ENCODE peak calls at places on chromosomes 4 and X, in four cellular contexts. J, Q, N and B are unnamed samples.

GRCh38 chr4:168558587-168558986 is 61.7 kb downstream of the PALLD start:
- DNase-seq in N (no peak), J (no peak), Q (no peak), B (peak)

GRCh38 chr4:24060932-24061331 is 171.1 kb upstream of the PPARGC1A start:
- DNase-seq in N (no peak), Q (no peak), J (no peak), B (no peak)

GRCh38 chrX:40207626-40208025 is 109.9 kb upstream of the BCOR start:
- DNase-seq in N (no peak), J (no peak), Q (no peak), B (peak)

GRCh38 chr4:158459085-158459820 is 62.4 kb upstream of the RXFP1 start:
- DNase-seq in N (no peak), Q (no peak), J (no peak), B (no peak)

GRCh38 chr4:189033801-189034347 is 894.6 kb downstream of the TRIML1 start:
- DNase-seq in Q (no peak), N (no peak), J (no peak), B (no peak)

GRCh38 chrX:46840946-46841740 is 4.3 kb downstream of the RP2 start:
- DNase-seq in J (no peak), N (no peak), Q (no peak), B (no peak)

GRCh38 chr4:140877781-140878180 is 121.6 kb upstream of the TBC1D9 start:
- DNase-seq in J (no peak), Q (no peak), N (no peak), B (no peak)

GRCh38 chr4:38560763-38561558 is 103.0 kb upstream of the KLF3 start:
- DNase-seq in N (no peak), J (no peak), Q (no peak), B (peak)

GRCh38 chr4:25457053-25457715 is 80.1 kb downstream of the ANAPC4 start:
- DNase-seq in Q (no peak), J (no peak), N (no peak), B (peak)

GRCh38 chr4:188439641-188440311 is 300.5 kb downstream of the TRIML1 start:
- DNase-seq in N (no peak), Q (no peak), J (no peak), B (peak)

GRCh38 chr4:77360451-77360850 is 203.4 kb downstream of the CCNG2 start:
- DNase-seq in Q (no peak), N (no peak), J (no peak), B (no peak)

GRCh38 chr4:145878501-145879435 is 59.9 kb downstream of the ZNF827 start:
- DNase-seq in N (no peak), J (no peak), Q (no peak), B (no peak)

GRCh38 chr4:70749313-70749712 is 27.5 kb downstream of the RUFY3 start:
- DNase-seq in J (no peak), Q (no peak), N (no peak), B (peak)

GRCh38 chr4:70743728-70744127 is 22.0 kb downstream of the RUFY3 start:
- DNase-seq in Q (no peak), J (no peak), N (no peak), B (no peak)

GRCh38 chr4:70747874-70748273 is 26.1 kb downstream of the RUFY3 start:
- DNase-seq in J (no peak), Q (no peak), N (no peak), B (no peak)

GRCh38 chr4:70741872-70742271 is 20.1 kb downstream of the RUFY3 start:
- DNase-seq in J (no peak), Q (no peak), N (no peak), B (no peak)

DNA sequence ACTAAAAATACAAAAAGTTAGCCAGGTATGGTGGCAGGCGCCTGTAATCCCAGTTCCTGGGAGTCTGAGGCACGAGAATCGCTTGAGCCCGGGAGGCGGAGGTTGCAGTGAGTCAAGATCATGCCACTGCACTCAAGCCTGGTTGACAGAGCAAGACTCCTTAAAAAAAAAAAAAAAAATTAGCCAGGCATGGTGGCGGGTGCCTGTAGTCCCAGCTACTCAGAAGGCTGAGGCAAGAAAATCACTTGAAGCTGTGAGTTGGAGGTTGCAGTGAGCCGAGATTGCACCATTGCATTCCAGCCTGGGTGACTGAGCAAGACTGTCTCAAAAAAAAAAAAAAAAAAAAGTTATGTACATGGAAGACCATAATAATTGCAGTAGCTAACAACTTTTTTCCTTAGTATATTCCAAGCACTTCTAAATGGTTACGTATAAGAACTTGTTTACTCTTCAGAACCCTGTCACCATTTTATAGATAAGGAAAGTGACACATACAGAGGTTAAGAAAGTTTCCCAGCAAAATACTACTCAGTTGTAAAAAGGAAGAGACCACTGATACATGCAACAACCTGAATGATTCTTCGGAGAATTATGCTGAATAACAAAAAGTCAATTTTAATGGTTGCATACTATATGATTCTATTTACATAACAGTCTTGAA is 24.5 kb downstream of the RUFY3 start:
- DNase-seq in Q (peak), J (no peak), N (no peak), B (no peak)
- TF ChIP-seq EZH2phosphoT487 in Q (no peak), J (no peak), N (no peak), B (no peak)

DNA sequence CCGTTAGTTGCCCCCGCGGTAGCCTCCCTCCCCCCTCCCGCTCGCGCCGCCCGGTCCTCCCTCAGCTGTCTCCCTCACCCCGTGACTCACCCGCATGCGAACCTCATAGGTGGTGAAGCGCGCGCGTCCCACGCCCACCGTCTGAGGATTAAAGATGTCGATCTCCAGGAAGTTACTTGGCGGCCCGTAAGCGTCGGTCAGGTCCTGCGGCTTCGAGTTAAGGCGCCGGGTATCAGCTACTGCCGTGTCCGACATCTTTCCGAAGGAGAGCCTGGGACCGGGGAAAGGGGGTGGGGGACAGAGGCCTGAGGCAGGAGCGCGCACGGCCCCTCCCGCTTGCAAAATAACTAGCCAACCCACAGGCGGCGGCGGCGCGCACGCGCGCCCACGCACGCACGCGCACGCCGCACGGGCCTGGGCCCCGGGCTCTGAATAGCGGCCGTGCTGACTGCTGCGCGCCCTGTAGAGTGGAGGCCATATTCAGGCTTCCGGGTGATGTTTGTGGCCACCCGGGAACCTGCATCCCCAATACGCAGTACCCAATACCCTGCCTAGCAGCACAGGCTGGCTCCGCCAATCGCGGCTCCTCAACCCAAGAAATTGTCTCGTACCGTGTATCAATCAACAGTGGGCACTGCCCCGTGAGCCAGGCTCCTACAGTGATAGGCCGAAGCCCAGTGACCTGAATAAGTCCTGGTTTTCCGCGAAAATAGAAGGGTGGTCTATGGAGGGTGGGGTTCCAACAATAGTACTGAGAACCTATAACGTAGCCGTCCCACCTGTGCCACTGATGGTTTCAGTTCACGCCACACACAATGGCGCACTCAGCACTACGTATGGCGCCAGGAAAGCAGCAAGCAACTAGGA is at the start of gene SNX12:
- DNase-seq in N (peak), J (peak), Q (peak), B (peak)
- TF ChIP-seq CTCF in N (no peak), J (no peak), Q (no peak), B (no peak)

GRCh38 chrX:133053854-133054565 is 42.9 kb downstream of the USP26 start:
- DNase-seq in Q (no peak), N (no peak), J (no peak), B (peak)
- TF ChIP-seq EZH2phosphoT487 in Q (no peak), N (no peak), J (no peak), B (no peak)

GRCh38 chrX:72727846-72728245 is 13.7 kb upstream of the PHKA1 start:
- DNase-seq in N (no peak), Q (no peak), J (no peak), B (no peak)
- TF ChIP-seq CTCF in N (no peak), Q (no peak), J (no peak), B (no peak)

GRCh38 chr4:31998807-31999206 is 1278.6 kb downstream of the PCDH7 start:
- DNase-seq in J (no peak), N (no peak), Q (no peak), B (no peak)

GRCh38 chr4:31995943-31996901 is 1276.1 kb downstream of the PCDH7 start:
- DNase-seq in Q (peak), N (no peak), J (no peak), B (no peak)

GRCh38 chr4:32003548-32003947 is 1283.4 kb downstream of the PCDH7 start:
- DNase-seq in N (no peak), Q (no peak), J (no peak), B (no peak)

GRCh38 chr4:32002037-32002747 is 1282.0 kb downstream of the PCDH7 start:
- DNase-seq in Q (no peak), J (no peak), N (no peak), B (no peak)

DNA sequence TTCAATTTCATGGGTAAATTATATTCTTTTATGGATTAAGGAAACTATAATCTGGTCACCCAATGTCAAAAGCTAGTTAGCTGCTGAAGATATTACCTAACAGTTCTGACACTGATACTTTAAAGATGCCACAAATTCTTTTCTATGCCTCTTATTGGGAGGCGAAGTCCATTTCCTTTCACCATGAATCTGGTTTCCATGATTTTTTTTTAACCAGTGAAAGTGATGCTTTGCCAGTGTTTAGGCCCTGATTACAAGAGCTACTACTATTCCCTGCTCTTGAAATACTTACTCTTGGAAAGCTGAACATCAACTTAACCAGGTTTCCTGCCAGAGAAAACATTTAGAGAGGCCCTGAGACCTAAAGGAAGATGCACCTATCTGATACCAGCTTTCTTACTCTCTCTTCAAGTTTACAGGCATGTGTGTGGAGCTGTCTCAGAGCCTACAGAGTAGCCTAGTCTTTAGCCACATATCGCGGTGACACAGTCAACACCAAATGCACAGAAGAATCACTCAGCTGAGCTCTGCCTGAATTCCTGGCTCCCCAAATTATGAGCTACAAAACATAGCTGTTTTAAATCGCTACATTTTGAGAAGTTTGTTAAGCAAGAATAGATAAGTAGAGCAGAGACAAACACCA is 1280.8 kb downstream of the PCDH7 start:
- DNase-seq in J (no peak), N (no peak), Q (no peak), B (no peak)
- TF ChIP-seq EZH2phosphoT487 in J (no peak), N (no peak), Q (no peak), B (no peak)

GRCh38 chr4:153530996-153531375 is 64.8 kb downstream of the TMEM131L start:
- DNase-seq in N (no peak), J (no peak), Q (no peak), B (no peak)
- TF ChIP-seq CTCF in N (peak), J (no peak), Q (no peak), B (no peak)

GRCh38 chrX:48468247-48468671 is 1.8 kb downstream of the SLC38A5 start:
- DNase-seq in Q (no peak), N (no peak), J (peak), B (no peak)
- TF ChIP-seq EZH2phosphoT487 in Q (no peak), N (no peak), J (no peak), B (no peak)

DNA sequence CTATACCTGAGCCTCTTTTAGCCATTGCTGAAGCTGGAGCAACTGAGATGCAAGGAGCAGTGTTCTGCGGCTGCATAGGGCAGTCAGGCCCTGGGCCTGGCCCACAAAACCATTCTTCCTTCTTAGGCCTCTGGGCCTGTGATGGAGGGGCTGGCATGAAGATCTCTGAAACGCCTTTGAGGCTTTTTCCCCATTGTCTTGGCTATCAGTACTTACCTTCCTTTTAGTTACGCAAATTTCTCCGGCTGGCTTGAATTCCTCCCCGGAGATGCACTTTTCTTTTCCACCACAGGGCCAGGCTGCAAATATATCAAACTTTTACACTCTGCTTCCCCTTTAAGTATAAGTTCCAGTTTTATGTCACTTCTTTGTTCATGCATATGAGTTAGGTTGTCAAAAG is 194.5 kb upstream of the PCDH7 start:
- DNase-seq in N (no peak), J (no peak), Q (no peak), B (no peak)
- TF ChIP-seq CTCF in N (no peak), J (no peak), Q (no peak), B (no peak)